ENCODE peak calls at places on chromosome 19, in five cellular contexts. One of them, this sample, is unnamed.

GRCh38 chr19:30036154-30037129 is 94.4 kb downstream of the URI1 start:
- DNase-seq in K562: no peak
- DNase-seq in GM12878: no peak
- DNase-seq in HCT116: no peak
- DNase-seq in HepG2: no peak
- DNase-seq in this sample: no peak

GRCh38 chr19:55559684-55560083 is 14.3 kb upstream of the SBK3 start:
- DNase-seq in HCT116: no peak
- DNase-seq in GM12878: no peak
- DNase-seq in K562: no peak
- DNase-seq in HepG2: no peak
- DNase-seq in this sample: no peak

GRCh38 chr19:12425501-12426274 is 15.1 kb downstream of the ZNF443 start:
- DNase-seq in GM12878: no peak
- DNase-seq in K562: no peak
- DNase-seq in HCT116: no peak
- DNase-seq in HepG2: no peak
- DNase-seq in this sample: no peak

GRCh38 chr19:48896191-48896720 is 2.3 kb downstream of the TULP2 start:
- DNase-seq in GM12878: no peak
- DNase-seq in HCT116: no peak
- DNase-seq in K562: peak; percentile 80
- DNase-seq in HepG2: no peak
- DNase-seq in this sample: peak; percentile 90

GRCh38 chr19:15144046-15144646 is 36.9 kb downstream of the SYDE1 start:
- DNase-seq in GM12878: no peak
- DNase-seq in HCT116: no peak
- DNase-seq in K562: no peak
- DNase-seq in HepG2: no peak
- DNase-seq in this sample: no peak

GRCh38 chr19:55173717-55174409 is 6.2 kb downstream of the SYT5 start:
- DNase-seq in GM12878: no peak
- DNase-seq in HepG2: peak; percentile 39
- DNase-seq in K562: peak; percentile 94
- DNase-seq in HCT116: peak; percentile 75
- DNase-seq in this sample: peak; percentile 74

GRCh38 chr19:1237754-1238372 is at the start of gene CBARP:
- DNase-seq in K562: peak; percentile 73
- DNase-seq in HepG2: no peak
- DNase-seq in GM12878: no peak
- DNase-seq in HCT116: no peak
- DNase-seq in this sample: peak; percentile 91

GRCh38 chr19:30228726-30229523 is 143.3 kb upstream of the ZNF536 start:
- DNase-seq in GM12878: no peak
- DNase-seq in HepG2: no peak
- DNase-seq in K562: no peak
- DNase-seq in HCT116: no peak
- DNase-seq in this sample: peak; percentile 76

GRCh38 chr19:10648360-10648759 is 5.8 kb upstream of the ILF3 start:
- DNase-seq in HCT116: no peak
- DNase-seq in GM12878: no peak
- DNase-seq in HepG2: no peak
- DNase-seq in K562: peak; percentile 64
- DNase-seq in this sample: no peak

GRCh38 chr19:1136201-1136600 is 32.4 kb downstream of the GPX4 start:
- DNase-seq in HCT116: no peak
- DNase-seq in K562: no peak
- DNase-seq in HepG2: no peak
- DNase-seq in GM12878: no peak
- DNase-seq in this sample: no peak

GRCh38 chr19:14580623-14581237 is 2.2 kb upstream of the CLEC17A start:
- DNase-seq in HepG2: no peak
- DNase-seq in GM12878: peak; percentile 57
- DNase-seq in K562: peak; percentile 60
- DNase-seq in HCT116: no peak
- DNase-seq in this sample: no peak

GRCh38 chr19:55216461-55217198 is 7.3 kb upstream of the PTPRH start:
- DNase-seq in K562: peak; percentile 99
- DNase-seq in HCT116: peak; percentile 100
- DNase-seq in HepG2: peak; percentile 96
- DNase-seq in GM12878: no peak
- DNase-seq in this sample: peak; percentile 91

GRCh38 chr19:58229255-58229639 is 533 bp downstream of the ZNF544 start:
- DNase-seq in HepG2: peak; percentile 30
- DNase-seq in GM12878: no peak
- DNase-seq in K562: peak; percentile 61
- DNase-seq in HCT116: no peak
- DNase-seq in this sample: peak; percentile 44

GRCh38 chr19:7970716-7971448 is 27.4 kb upstream of the TIMM44 start:
- DNase-seq in HepG2: peak; percentile 47
- DNase-seq in HCT116: peak; percentile 8
- DNase-seq in GM12878: no peak
- DNase-seq in K562: peak; percentile 62
- DNase-seq in this sample: peak; percentile 81

GRCh38 chr19:35155981-35156672 is 1.6 kb downstream of the FXYD5 start:
- DNase-seq in HCT116: no peak
- DNase-seq in HepG2: no peak
- DNase-seq in K562: no peak
- DNase-seq in GM12878: no peak
- DNase-seq in this sample: no peak

GRCh38 chr19:35155441-35155840 is 906 bp downstream of the FXYD5 start:
- DNase-seq in K562: peak; percentile 44
- DNase-seq in GM12878: no peak
- DNase-seq in HCT116: no peak
- DNase-seq in HepG2: no peak
- DNase-seq in this sample: no peak

GRCh38 chr19:35156673-35157014 is 2.1 kb downstream of the FXYD5 start:
- DNase-seq in HCT116: no peak
- DNase-seq in HepG2: no peak
- DNase-seq in GM12878: no peak
- DNase-seq in K562: no peak
- DNase-seq in this sample: no peak

GRCh38 chr19:35159606-35160005 is 5.1 kb downstream of the FXYD5 start:
- DNase-seq in GM12878: no peak
- DNase-seq in HepG2: no peak
- DNase-seq in K562: no peak
- DNase-seq in HCT116: no peak
- DNase-seq in this sample: no peak

GRCh38 chr19:35157431-35157830 is 2.9 kb downstream of the FXYD5 start:
- DNase-seq in K562: no peak
- DNase-seq in GM12878: no peak
- DNase-seq in HCT116: no peak
- DNase-seq in HepG2: no peak
- DNase-seq in this sample: no peak
- TF ChIP-seq ZBTB33 in K562: no peak
- TF ChIP-seq ZBTB33 in GM12878: no peak
- TF ChIP-seq ZBTB33 in HCT116: no peak
- TF ChIP-seq ZBTB33 in HepG2: no peak
- TF ChIP-seq ZBTB33 in this sample: no peak

GRCh38 chr19:5129691-5130090 is 160.8 kb downstream of the KDM4B start:
- DNase-seq in HCT116: no peak
- DNase-seq in K562: no peak
- DNase-seq in HepG2: no peak
- DNase-seq in GM12878: no peak
- DNase-seq in this sample: no peak

GRCh38 chr19:5128251-5128931 is 159.5 kb downstream of the KDM4B start:
- DNase-seq in HepG2: no peak
- DNase-seq in K562: peak; percentile 90
- DNase-seq in GM12878: no peak
- DNase-seq in HCT116: no peak
- DNase-seq in this sample: peak; percentile 78

GRCh38 chr19:5127710-5128109 is 158.8 kb downstream of the KDM4B start:
- DNase-seq in HepG2: no peak
- DNase-seq in GM12878: no peak
- DNase-seq in K562: no peak
- DNase-seq in HCT116: no peak
- DNase-seq in this sample: no peak

GRCh38 chr19:5130371-5131030 is 161.6 kb downstream of the KDM4B start:
- DNase-seq in HepG2: no peak
- DNase-seq in GM12878: peak; percentile 73
- DNase-seq in K562: no peak
- DNase-seq in HCT116: no peak
- DNase-seq in this sample: no peak

DNA sequence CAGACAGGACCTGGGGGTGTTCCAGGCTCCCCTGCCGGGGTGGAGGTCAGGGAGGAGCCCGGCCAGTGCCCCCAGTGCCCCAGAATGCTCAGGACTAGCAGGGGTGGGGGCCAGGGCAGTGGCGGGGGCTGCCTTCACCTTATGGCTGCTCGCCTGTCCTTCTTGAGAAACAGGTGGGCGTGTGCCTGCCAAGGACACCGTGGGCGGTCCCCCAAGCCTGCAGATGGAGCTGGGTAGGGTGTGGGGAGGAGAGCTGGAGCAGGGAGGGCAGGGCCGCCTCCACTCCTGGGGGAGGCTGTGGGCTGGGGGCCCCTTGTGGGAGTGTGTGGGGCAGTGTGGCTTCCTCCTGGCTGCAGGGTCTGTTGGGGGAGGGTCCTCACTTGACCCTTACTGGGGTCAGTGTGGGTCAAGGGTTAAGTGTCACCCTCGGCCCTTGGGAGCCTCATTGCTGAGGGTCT is 160.0 kb downstream of the KDM4B start:
- DNase-seq in HCT116: no peak
- DNase-seq in GM12878: no peak
- DNase-seq in HepG2: no peak
- DNase-seq in K562: peak; percentile 75
- DNase-seq in this sample: no peak
- H3K9ac ChIP-seq in HCT116: no peak overlapping the region
- H3K9ac ChIP-seq in GM12878: no peak overlapping the region
- H3K9ac ChIP-seq in HepG2: no peak overlapping the region
- H3K9ac ChIP-seq in K562: no peak overlapping the region
- H3K9ac ChIP-seq in this sample: no peak overlapping the region

GRCh38 chr19:51200071-51200470 is 24.8 kb upstream of the CD33 start:
- DNase-seq in HCT116: no peak
- DNase-seq in GM12878: no peak
- DNase-seq in HepG2: no peak
- DNase-seq in K562: no peak
- DNase-seq in this sample: no peak
- TF ChIP-seq ZBTB33 in HCT116: no peak
- TF ChIP-seq ZBTB33 in GM12878: no peak
- TF ChIP-seq ZBTB33 in HepG2: no peak
- TF ChIP-seq ZBTB33 in K562: no peak
- TF ChIP-seq ZBTB33 in this sample: no peak

GRCh38 chr19:18420931-18421330 is 1.7 kb downstream of the SSBP4 start:
- DNase-seq in K562: no peak
- DNase-seq in HCT116: no peak
- DNase-seq in HepG2: no peak
- DNase-seq in GM12878: no peak
- DNase-seq in this sample: no peak

GRCh38 chr19:18419195-18419698 is at the start of gene SSBP4:
- DNase-seq in K562: peak; percentile 93
- DNase-seq in HCT116: no peak
- DNase-seq in HepG2: peak; percentile 66
- DNase-seq in GM12878: no peak
- DNase-seq in this sample: peak; percentile 97

GRCh38 chr19:18421371-18421959 is 2.3 kb downstream of the SSBP4 start:
- DNase-seq in K562: no peak
- DNase-seq in GM12878: no peak
- DNase-seq in HepG2: no peak
- DNase-seq in HCT116: no peak
- DNase-seq in this sample: no peak

GRCh38 chr19:18418725-18419194 is 438 bp upstream of the SSBP4 start:
- DNase-seq in K562: peak; percentile 76
- DNase-seq in GM12878: no peak
- DNase-seq in HepG2: no peak
- DNase-seq in HCT116: no peak
- DNase-seq in this sample: no peak

DNA sequence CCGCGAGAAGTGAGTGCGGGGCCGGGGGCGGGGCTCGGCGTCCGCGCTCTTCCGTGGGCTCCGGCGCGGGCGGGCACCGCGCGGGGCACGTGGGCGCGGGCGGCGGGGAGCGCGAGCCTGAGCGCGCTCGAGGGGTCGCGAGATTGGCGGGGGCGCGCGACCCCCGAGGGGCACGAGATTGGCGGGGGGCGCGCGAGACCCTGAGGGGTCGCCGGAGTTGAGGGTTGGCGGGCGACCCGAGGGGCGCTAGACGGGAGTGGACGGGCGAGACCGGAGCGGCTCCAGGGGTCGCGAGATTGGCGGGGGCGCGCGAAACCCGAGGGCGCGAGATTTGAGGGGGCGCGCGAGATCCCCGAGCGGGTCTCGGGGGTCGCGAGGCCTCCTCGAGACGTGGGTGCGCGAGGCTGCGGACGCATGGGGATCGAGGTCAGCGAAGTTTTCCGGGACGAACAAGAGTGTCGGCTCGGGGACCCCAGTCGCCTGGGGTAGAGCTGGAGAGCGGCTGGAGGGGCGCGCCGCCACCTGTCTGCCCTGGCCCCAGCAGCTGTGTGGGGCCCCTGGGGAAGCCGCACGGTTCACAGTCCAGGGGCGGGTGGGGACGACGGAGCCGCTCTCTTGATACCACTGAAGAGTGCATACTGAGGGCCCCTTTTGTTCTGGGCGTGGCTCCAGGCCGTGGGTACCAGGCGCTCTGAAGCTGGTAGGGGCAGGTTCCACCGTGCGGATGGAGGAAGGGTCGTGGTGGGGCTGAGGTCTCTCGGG is 682 bp downstream of the SSBP4 start:
- DNase-seq in HCT116: no peak
- DNase-seq in HepG2: peak; percentile 55
- DNase-seq in GM12878: no peak
- DNase-seq in K562: peak; percentile 59
- DNase-seq in this sample: peak; percentile 79
- H3K9ac ChIP-seq in HCT116: peak overlapping the region; percentile 96
- H3K9ac ChIP-seq in HepG2: peak overlapping the region; percentile 73
- H3K9ac ChIP-seq in GM12878: peak overlapping the region; percentile 73
- H3K9ac ChIP-seq in K562: peak overlapping the region; percentile 85
- H3K9ac ChIP-seq in this sample: peak overlapping the region; percentile 71

GRCh38 chr19:39277598-39277997 is 9.4 kb downstream of the IFNL2 start:
- DNase-seq in HCT116: no peak
- DNase-seq in GM12878: no peak
- DNase-seq in HepG2: peak; percentile 77
- DNase-seq in K562: no peak
- DNase-seq in this sample: no peak
- TF ChIP-seq ZBTB33 in HCT116: no peak
- TF ChIP-seq ZBTB33 in GM12878: no peak
- TF ChIP-seq ZBTB33 in HepG2: no peak
- TF ChIP-seq ZBTB33 in K562: no peak
- TF ChIP-seq ZBTB33 in this sample: no peak

GRCh38 chr19:5125376-5125775 is 156.5 kb downstream of the KDM4B start:
- DNase-seq in HepG2: no peak
- DNase-seq in HCT116: no peak
- DNase-seq in GM12878: no peak
- DNase-seq in K562: no peak
- DNase-seq in this sample: no peak
- H3K9ac ChIP-seq in HepG2: no peak overlapping the region
- H3K9ac ChIP-seq in HCT116: no peak overlapping the region
- H3K9ac ChIP-seq in GM12878: no peak overlapping the region
- H3K9ac ChIP-seq in K562: no peak overlapping the region
- H3K9ac ChIP-seq in this sample: no peak overlapping the region